ENCODE peak calls at places on chromosomes 5 and 9, in ten cellular contexts. S, G, N, B, P, V, A, O, W and C are unnamed samples.
A peak's percentile ranks its signal among the peaks of the same experiment; 100 is the strongest.

GRCh38 chr5:2993301-2993700 is 241.8 kb upstream of the IRX2 start:
- DNase-seq in G (no peak), N (no peak), B (no peak), W (no peak), P (no peak), A (no peak), S (no peak), O (no peak), V (no peak), C (no peak)

GRCh38 chr5:114857951-114858401 is 311.7 kb downstream of the TRIM36 start:
- DNase-seq in G (no peak), V (no peak), O (no peak), S (no peak), W (no peak), B (peak; percentile 58), P (no peak), A (no peak), N (no peak), C (no peak)

GRCh38 chr5:138463335-138464017 is 1.8 kb upstream of the EGR1 start:
- DNase-seq in S (no peak), A (no peak), O (peak; percentile 42), W (peak; percentile 36), G (peak; percentile 45), B (no peak), P (no peak), V (no peak), N (no peak), C (no peak)

GRCh38 chr5:62643556-62644451 is 65.2 kb downstream of the LRRC70 start:
- DNase-seq in V (no peak), S (no peak), B (no peak), O (no peak), N (no peak), A (no peak), G (no peak), P (peak; percentile 28), W (no peak), C (no peak)

GRCh38 chr9:126701820-126702500 is 88.2 kb downstream of the LMX1B start:
- DNase-seq in B (peak; percentile 22), O (no peak), V (no peak), N (no peak), W (no peak), S (no peak), G (no peak), P (no peak), A (no peak), C (no peak)

GRCh38 chr5:26569929-26570258 is 468.5 kb downstream of the CDH9 start:
- DNase-seq in B (peak; percentile 26), W (no peak), A (no peak), O (no peak), S (no peak), P (no peak), G (no peak), N (no peak), V (no peak), C (no peak)

GRCh38 chr9:123550797-123551196 is 194.8 kb downstream of the CRB2 start:
- DNase-seq in O (no peak), G (peak; percentile 46), B (peak; percentile 57), S (no peak), N (no peak), P (no peak), V (no peak), A (no peak), W (no peak), C (no peak)

GRCh38 chr5:40409600-40409999 is 270.1 kb upstream of the PTGER4 start:
- DNase-seq in A (no peak), N (no peak), P (no peak), S (peak; percentile 45), W (no peak), B (no peak), V (no peak), O (no peak), G (no peak), C (no peak)

GRCh38 chr9:109469646-109470358 is 28.3 kb downstream of the PTPN3 start:
- DNase-seq in P (peak; percentile 58), N (peak; percentile 58), A (peak; percentile 74), B (peak; percentile 75), V (peak; percentile 55), S (no peak), G (peak; percentile 64), O (peak; percentile 86), W (peak; percentile 77), C (peak; percentile 54)

GRCh38 chr5:7478459-7478858 is 82.5 kb downstream of the ADCY2 start:
- DNase-seq in G (no peak), V (no peak), O (no peak), P (no peak), B (no peak), W (no peak), N (no peak), S (no peak), A (no peak), C (no peak)

GRCh38 chr9:33737811-33738606 is 57.4 kb upstream of the PRSS3 start:
- DNase-seq in W (peak; percentile 69), V (peak; percentile 18), N (no peak), P (no peak), S (no peak), O (peak; percentile 81), B (peak; percentile 83), G (peak; percentile 4), A (peak; percentile 25), C (no peak)

GRCh38 chr5:126120939-126121338 is 302.3 kb upstream of the GRAMD2B start:
- DNase-seq in W (no peak), V (no peak), B (no peak), N (no peak), G (no peak), A (no peak), S (no peak), O (no peak), P (no peak), C (no peak)

GRCh38 chr9:911003-911402 is 65.5 kb upstream of the DMRT3 start:
- DNase-seq in V (no peak), A (no peak), P (no peak), B (peak; percentile 76), W (no peak), G (no peak), N (no peak), S (no peak), O (no peak), C (no peak)

GRCh38 chr5:164637931-164638521 is 1132.6 kb downstream of the MAT2B start:
- DNase-seq in A (no peak), B (no peak), W (no peak), O (no peak), N (no peak), P (peak; percentile 93), V (no peak), G (no peak), S (no peak), C (no peak)

GRCh38 chr5:333945-334344 is 12.4 kb downstream of the AHRR start:
- DNase-seq in B (no peak), G (no peak), N (no peak), S (no peak), A (no peak), W (no peak), P (no peak), O (no peak), V (no peak), C (no peak)

GRCh38 chr5:157476699-157477408 is 16.8 kb downstream of the NIPAL4 start:
- DNase-seq in S (no peak), A (peak; percentile 79), V (peak; percentile 24), P (peak; percentile 34), W (peak; percentile 72), B (peak; percentile 53), G (peak; percentile 33), N (no peak), O (peak; percentile 81), C (no peak)

GRCh38 chr5:1368236-1368635 is 23.3 kb upstream of the CLPTM1L start:
- DNase-seq in V (no peak), G (no peak), W (no peak), N (no peak), A (no peak), B (no peak), P (no peak), S (no peak), O (no peak), C (no peak)

GRCh38 chr5:51201708-51202107 is 181.5 kb upstream of the ISL1 start:
- DNase-seq in A (no peak), O (no peak), N (no peak), V (no peak), S (no peak), B (no peak), W (no peak), P (no peak), G (no peak), C (no peak)

GRCh38 chr5:97383996-97384395 is 200.9 kb upstream of the RIOK2 start:
- DNase-seq in G (no peak), B (no peak), N (no peak), P (no peak), O (peak; percentile 1), W (peak; percentile 68), V (peak; percentile 8), A (peak; percentile 3), S (no peak), C (no peak)

GRCh38 chr9:89567649-89568048 is 37.2 kb upstream of the GADD45G start:
- DNase-seq in P (no peak), W (no peak), B (no peak), N (no peak), A (no peak), S (no peak), O (no peak), V (no peak), G (no peak), C (no peak)

GRCh38 chr5:173290477-173291131 is 37.6 kb downstream of the STC2 start:
- DNase-seq in B (no peak), A (no peak), P (no peak), N (no peak), G (peak; percentile 71), O (peak; percentile 74), W (no peak), S (no peak), V (no peak), C (no peak)

GRCh38 chr9:124279531-124280175 is 21.9 kb downstream of the NEK6 start:
- DNase-seq in S (no peak), N (no peak), B (no peak), G (no peak), A (no peak), V (no peak), P (no peak), O (no peak), W (no peak), C (no peak)

GRCh38 chr5:143153332-143154119 is 250.0 kb downstream of the NR3C1 start:
- DNase-seq in V (no peak), P (no peak), A (no peak), S (no peak), O (peak; percentile 75), W (peak; percentile 40), N (no peak), G (no peak), B (no peak), C (no peak)

GRCh38 chr9:137463194-137463930 is 4.2 kb upstream of the NSMF start:
- DNase-seq in G (no peak), N (no peak), P (no peak), O (no peak), A (no peak), B (no peak), V (no peak), S (no peak), W (no peak), C (no peak)

GRCh38 chr9:99000480-99001395 is 57.0 kb downstream of the COL15A1 start:
- DNase-seq in O (peak; percentile 84), P (peak; percentile 41), W (peak; percentile 71), G (peak; percentile 71), V (no peak), N (peak; percentile 32), A (peak; percentile 43), S (peak; percentile 38), B (peak; percentile 46), C (peak; percentile 24)

GRCh38 chr5:77545285-77545684 is 53.2 kb upstream of the WDR41 start:
- DNase-seq in N (no peak), O (no peak), B (no peak), G (no peak), A (no peak), S (no peak), V (no peak), P (no peak), W (no peak), C (no peak)

GRCh38 chr5:126847318-126848221 is 70.6 kb downstream of the LMNB1 start:
- DNase-seq in O (peak; percentile 50), G (no peak), V (no peak), P (no peak), W (no peak), N (no peak), S (no peak), A (no peak), B (no peak), C (no peak)

GRCh38 chr5:141501805-141502204 is 12.9 kb downstream of the PCDHGC5 start:
- DNase-seq in N (no peak), B (no peak), A (no peak), W (no peak), G (no peak), S (no peak), P (no peak), O (no peak), V (no peak), C (no peak)